ENCODE peak calls at places on chromosomes 13 and 19, in four cellular contexts. One of them, this sample, is unnamed.

GRCh38 chr13:49220035-49220855 is at the start of gene MLNR:
- DNase-seq in ovary: no peak
- DNase-seq in BJ: no peak
- DNase-seq in transverse colon: no peak
- DNase-seq in this sample: peak; percentile 12

GRCh38 chr19:13788991-13789390 is 6.3 kb upstream of the ZSWIM4 start:
- DNase-seq in ovary: no peak
- DNase-seq in transverse colon: peak; percentile 38
- DNase-seq in BJ: peak; percentile 76
- DNase-seq in this sample: peak; percentile 97

GRCh38 chr13:110726726-110727125 is 13.2 kb downstream of the ING1 start:
- DNase-seq in ovary: no peak
- DNase-seq in BJ: no peak
- DNase-seq in transverse colon: peak; percentile 34
- DNase-seq in this sample: no peak

GRCh38 chr19:3413796-3414327 is 47.5 kb downstream of the NFIC start:
- DNase-seq in BJ: no peak
- DNase-seq in ovary: no peak
- DNase-seq in transverse colon: no peak
- DNase-seq in this sample: no peak

GRCh38 chr13:39415003-39415402 is 188.0 kb downstream of the LHFPL6 start:
- DNase-seq in BJ: no peak
- DNase-seq in ovary: peak; percentile 31
- DNase-seq in transverse colon: no peak
- DNase-seq in this sample: peak; percentile 69

GRCh38 chr13:109872864-109873263 is 86.5 kb upstream of the IRS2 start:
- DNase-seq in BJ: no peak
- DNase-seq in ovary: no peak
- DNase-seq in transverse colon: no peak
- DNase-seq in this sample: no peak

GRCh38 chr13:30766957-30767603 is 31.7 kb downstream of the ALOX5AP start:
- DNase-seq in transverse colon: no peak
- DNase-seq in BJ: no peak
- DNase-seq in ovary: no peak
- DNase-seq in this sample: no peak

GRCh38 chr19:9943744-9944143 is 7.4 kb upstream of the OLFM2 start:
- DNase-seq in BJ: no peak
- DNase-seq in transverse colon: no peak
- DNase-seq in ovary: no peak
- DNase-seq in this sample: no peak

GRCh38 chr13:51823351-51823750 is 19.4 kb upstream of the DHRS12 start:
- DNase-seq in ovary: no peak
- DNase-seq in BJ: no peak
- DNase-seq in transverse colon: no peak
- DNase-seq in this sample: no peak

GRCh38 chr19:3314962-3315675 is 51.3 kb upstream of the NFIC start:
- DNase-seq in transverse colon: no peak
- DNase-seq in ovary: no peak
- DNase-seq in BJ: no peak
- DNase-seq in this sample: no peak

GRCh38 chr13:111508164-111508870 is 187.9 kb downstream of the TEX29 start:
- DNase-seq in BJ: no peak
- DNase-seq in ovary: no peak
- DNase-seq in transverse colon: no peak
- DNase-seq in this sample: no peak

GRCh38 chr19:20067898-20068297 is 9.9 kb upstream of the ZNF90 start:
- DNase-seq in BJ: no peak
- DNase-seq in ovary: no peak
- DNase-seq in transverse colon: no peak
- DNase-seq in this sample: no peak

GRCh38 chr13:60788156-60788829 is 391.3 kb downstream of the TDRD3 start:
- DNase-seq in transverse colon: no peak
- DNase-seq in BJ: no peak
- DNase-seq in ovary: no peak
- DNase-seq in this sample: no peak

GRCh38 chr13:19845758-19846157 is 17.7 kb downstream of the ZMYM5 start:
- DNase-seq in BJ: peak; percentile 82
- DNase-seq in transverse colon: no peak
- DNase-seq in ovary: peak; percentile 31
- DNase-seq in this sample: peak; percentile 94

GRCh38 chr13:92838786-92839185 is 387.8 kb upstream of the GPC6 start:
- DNase-seq in BJ: no peak
- DNase-seq in ovary: no peak
- DNase-seq in transverse colon: no peak
- DNase-seq in this sample: peak; percentile 95

GRCh38 chr13:48818495-48818961 is 157.2 kb upstream of the FNDC3A start:
- DNase-seq in ovary: no peak
- DNase-seq in BJ: peak; percentile 97
- DNase-seq in transverse colon: no peak
- DNase-seq in this sample: peak; percentile 95

GRCh38 chr19:11373166-11373884 is 1.1 kb upstream of the SWSAP1 start:
- DNase-seq in ovary: no peak
- DNase-seq in transverse colon: no peak
- DNase-seq in BJ: no peak
- DNase-seq in this sample: peak; percentile 6

GRCh38 chr13:98267080-98267912 is 90.2 kb upstream of the RNF113B start:
- DNase-seq in ovary: no peak
- DNase-seq in transverse colon: peak; percentile 71
- DNase-seq in BJ: no peak
- DNase-seq in this sample: no peak

GRCh38 chr13:48138270-48138669 is 43.4 kb upstream of the MED4 start:
- DNase-seq in ovary: no peak
- DNase-seq in BJ: no peak
- DNase-seq in transverse colon: no peak
- DNase-seq in this sample: no peak

GRCh38 chr13:46101488-46102289 is 3.1 kb downstream of the CPB2 start:
- DNase-seq in transverse colon: no peak
- DNase-seq in ovary: no peak
- DNase-seq in BJ: no peak
- DNase-seq in this sample: no peak

GRCh38 chr13:53238241-53238640 is 209.6 kb downstream of the OLFM4 start:
- DNase-seq in transverse colon: no peak
- DNase-seq in BJ: no peak
- DNase-seq in ovary: no peak
- DNase-seq in this sample: no peak

GRCh38 chr13:96082640-96083039 is 7.3 kb upstream of the HS6ST3 start:
- DNase-seq in transverse colon: no peak
- DNase-seq in ovary: no peak
- DNase-seq in BJ: no peak
- DNase-seq in this sample: no peak

GRCh38 chr19:40398417-40399056 is 8.6 kb upstream of the HIPK4 start:
- DNase-seq in transverse colon: peak; percentile 46
- DNase-seq in BJ: no peak
- DNase-seq in ovary: peak; percentile 61
- DNase-seq in this sample: no peak

GRCh38 chr19:49224856-49225255 is 67.3 kb downstream of the TRPM4 start:
- DNase-seq in transverse colon: peak; percentile 77
- DNase-seq in ovary: no peak
- DNase-seq in BJ: no peak
- DNase-seq in this sample: peak; percentile 42

GRCh38 chr13:71240906-71241305 is 626.1 kb downstream of the DACH1 start:
- DNase-seq in transverse colon: no peak
- DNase-seq in BJ: no peak
- DNase-seq in ovary: no peak
- DNase-seq in this sample: no peak
- TF ChIP-seq CTCF in transverse colon: peak; percentile 26
- TF ChIP-seq CTCF in BJ: no peak
- TF ChIP-seq CTCF in ovary: no peak
- TF ChIP-seq CTCF in this sample: no peak

GRCh38 chr19:8360196-8360595 is 3.8 kb upstream of the ANGPTL4 start:
- DNase-seq in transverse colon: no peak
- DNase-seq in ovary: no peak
- DNase-seq in BJ: no peak
- DNase-seq in this sample: no peak

GRCh38 chr19:8352134-8352827 is 9.2 kb upstream of the KANK3 start:
- DNase-seq in ovary: no peak
- DNase-seq in transverse colon: no peak
- DNase-seq in BJ: no peak
- DNase-seq in this sample: no peak

GRCh38 chr19:8357007-8357521 is 6.9 kb upstream of the ANGPTL4 start:
- DNase-seq in BJ: no peak
- DNase-seq in transverse colon: no peak
- DNase-seq in ovary: no peak
- DNase-seq in this sample: no peak

GRCh38 chr19:8358948-8359347 is 5.0 kb upstream of the ANGPTL4 start:
- DNase-seq in transverse colon: no peak
- DNase-seq in ovary: no peak
- DNase-seq in BJ: no peak
- DNase-seq in this sample: no peak

DNA sequence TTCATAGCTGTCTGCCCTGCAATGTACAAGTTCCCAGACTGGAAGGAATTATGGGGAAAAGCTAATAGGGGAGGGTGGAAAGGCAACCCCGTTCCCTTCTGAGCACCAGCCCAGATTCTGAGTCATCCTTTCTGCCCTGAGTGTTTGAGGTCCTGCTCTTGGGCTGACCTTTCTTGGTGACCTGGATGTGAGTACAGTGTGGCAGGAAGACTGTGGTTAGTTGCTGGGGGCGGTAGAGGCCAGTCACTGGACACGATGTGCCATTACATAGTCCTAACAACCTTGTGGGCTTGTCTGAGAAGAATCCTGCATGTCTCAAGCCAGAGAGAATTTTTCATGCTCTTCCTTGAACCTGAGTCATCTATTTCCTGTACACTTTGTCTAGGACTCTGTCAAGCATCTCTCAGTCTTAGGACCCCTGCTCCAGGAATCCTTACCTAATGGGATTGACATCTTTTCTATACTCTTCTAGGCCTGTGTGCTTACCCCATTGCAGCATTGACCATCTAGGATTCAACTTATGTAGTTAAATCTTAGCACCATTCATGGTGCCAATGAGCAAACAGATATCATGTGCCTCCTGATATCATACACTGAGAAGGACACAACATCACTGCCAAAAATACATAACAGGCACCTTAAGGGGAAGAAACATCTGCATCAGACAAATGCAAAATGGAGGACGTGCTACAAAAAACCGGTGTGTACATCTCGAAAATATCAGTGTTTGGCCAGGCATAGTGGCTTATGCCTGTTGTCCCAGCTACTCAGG is 8.1 kb upstream of the ANGPTL4 start:
- DNase-seq in ovary: no peak
- DNase-seq in BJ: peak; percentile 95
- DNase-seq in transverse colon: no peak
- DNase-seq in this sample: peak; percentile 96
- H3K4me3 ChIP-seq in ovary: no peak overlapping the region
- H3K4me3 ChIP-seq in BJ: no peak overlapping the region
- H3K4me3 ChIP-seq in transverse colon: no peak overlapping the region
- H3K4me3 ChIP-seq in this sample: no peak overlapping the region

GRCh38 chr13:29386246-29386645 is 209.2 kb downstream of the SLC7A1 start:
- DNase-seq in BJ: no peak
- DNase-seq in transverse colon: no peak
- DNase-seq in ovary: no peak
- DNase-seq in this sample: no peak
- TF ChIP-seq CTCF in BJ: no peak
- TF ChIP-seq CTCF in transverse colon: no peak
- TF ChIP-seq CTCF in ovary: no peak
- TF ChIP-seq CTCF in this sample: no peak

DNA sequence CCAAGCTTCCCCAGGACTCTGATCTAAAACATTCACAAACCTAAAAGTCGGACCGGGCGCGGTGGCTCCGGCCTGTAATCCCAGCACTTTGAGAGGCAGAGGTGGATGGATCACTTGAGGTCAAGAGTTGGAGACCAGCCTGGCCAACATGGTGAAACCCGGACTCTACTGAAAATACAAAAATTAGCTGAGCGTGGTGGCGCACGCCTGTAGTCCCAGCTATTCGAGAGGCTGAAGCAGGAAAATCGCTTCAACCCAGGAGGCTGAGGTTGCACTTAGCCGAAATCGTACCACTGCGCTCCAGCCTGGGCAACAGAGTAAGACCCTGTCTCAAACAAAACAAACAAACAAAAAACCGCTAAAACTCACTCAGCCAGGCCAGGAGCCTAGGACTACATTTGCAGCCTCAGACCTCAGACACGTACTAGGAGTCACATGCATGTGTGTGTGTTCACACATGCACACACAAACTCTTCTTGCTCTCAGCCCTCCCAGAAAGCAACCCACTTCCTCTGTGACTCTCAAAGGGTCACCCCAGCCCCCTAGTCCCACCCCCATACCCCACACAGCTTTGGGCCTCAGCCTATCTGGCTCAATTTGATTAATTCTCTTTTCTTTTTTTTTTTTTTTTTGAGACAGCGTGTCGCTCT is 704 bp upstream of the NOTCH3 start:
- DNase-seq in ovary: no peak
- DNase-seq in BJ: no peak
- DNase-seq in transverse colon: no peak
- DNase-seq in this sample: no peak
- H3K4me3 ChIP-seq in ovary: no peak overlapping the region
- H3K4me3 ChIP-seq in BJ: peak overlapping the region; percentile 90
- H3K4me3 ChIP-seq in transverse colon: no peak overlapping the region
- H3K4me3 ChIP-seq in this sample: peak overlapping the region; percentile 54